ENCODE peak calls at places on chromosomes 11 and 22, in four cellular contexts. S is HCT116, Q is fibroblast of the aortic adventitia, W is Peyer's patch. E is an unnamed sample.

GRCh38 chr11:14308114-14308896 is 50.7 kb downstream of the RRAS2 start:
- DNase-seq in S (peak), Q (peak), W (no peak), E (no peak)

GRCh38 chr22:38715852-38716251 is 10.1 kb downstream of the GTPBP1 start:
- DNase-seq in S (no peak), Q (no peak), W (no peak), E (no peak)

GRCh38 chr11:116357769-116358544 is 414.8 kb downstream of the BUD13 start:
- DNase-seq in S (peak), Q (no peak), W (no peak), E (no peak)

GRCh38 chr22:24969588-24970301 is 17.2 kb downstream of the KIAA1671 start:
- DNase-seq in S (peak), Q (peak), W (no peak), E (no peak)

GRCh38 chr22:26285632-26286031 is 116.4 kb downstream of the SEZ6L start:
- DNase-seq in W (no peak), Q (no peak), S (no peak), E (no peak)

GRCh38 chr11:44934110-44934509 is 16.6 kb downstream of the TP53I11 start:
- DNase-seq in W (no peak), S (no peak), Q (no peak), E (no peak)

GRCh38 chr22:28019881-28020861 is 101.1 kb upstream of the PITPNB start:
- DNase-seq in S (peak), W (peak), Q (peak), E (peak)

GRCh38 chr11:2731285-2732125 is 31.7 kb upstream of the KCNQ1OT1 start:
- DNase-seq in W (no peak), S (no peak), Q (no peak), E (no peak)

GRCh38 chr11:3123761-3124733 is 41.1 kb downstream of the OSBPL5 start:
- DNase-seq in Q (peak), S (peak), W (peak), E (no peak)

GRCh38 chr22:29167032-29167911 is 38.4 kb upstream of the EMID1 start:
- DNase-seq in Q (no peak), S (no peak), W (peak), E (peak)

GRCh38 chr22:50599816-50600454 is 658 bp upstream of the MAPK8IP2 start:
- DNase-seq in W (no peak), Q (peak), S (no peak), E (peak)

GRCh38 chr11:17526326-17526725 is 17.9 kb downstream of the USH1C start:
- DNase-seq in S (no peak), Q (no peak), W (no peak), E (no peak)

GRCh38 chr22:20634560-20635226 is 127.3 kb downstream of the MED15 start:
- DNase-seq in Q (no peak), S (no peak), W (no peak), E (no peak)

GRCh38 chr11:44556735-44557409 is 8.6 kb upstream of the CD82 start:
- DNase-seq in Q (peak), S (peak), W (peak), E (peak)

GRCh38 chr11:45805305-45806071 is 539 bp downstream of the SLC35C1 start:
- DNase-seq in Q (peak), S (no peak), W (no peak), E (no peak)

GRCh38 chr11:96293583-96293982 is 49.4 kb downstream of the MAML2 start:
- DNase-seq in Q (peak), W (no peak), S (no peak), E (no peak)

GRCh38 chr11:126917531-126918204 is 82.9 kb downstream of the KIRREL3 start:
- DNase-seq in S (no peak), W (no peak), Q (peak), E (no peak)

GRCh38 chr11:101612481-101612880 is 28.7 kb upstream of the TRPC6 start:
- DNase-seq in Q (no peak), S (no peak), W (no peak), E (no peak)

GRCh38 chr11:27242591-27242990 is 120.4 kb downstream of the CCDC34 start:
- DNase-seq in S (no peak), W (no peak), Q (peak), E (no peak)

GRCh38 chr11:42085736-42086135 is 626.3 kb upstream of the LRRC4C start:
- DNase-seq in Q (no peak), W (no peak), S (no peak), E (no peak)

GRCh38 chr11:134047586-134047999 is 21.3 kb upstream of the JAM3 start:
- DNase-seq in Q (peak), W (no peak), S (no peak), E (no peak)

GRCh38 chr11:92511522-92512203 is 287.0 kb downstream of the FAT3 start:
- DNase-seq in S (no peak), Q (no peak), W (no peak), E (no peak)

GRCh38 chr11:35515224-35515623 is 10.2 kb downstream of the PAMR1 start:
- DNase-seq in Q (peak), W (no peak), S (no peak), E (no peak)

GRCh38 chr11:19080579-19080993 is 20.1 kb upstream of the MRGPRX2 start:
- DNase-seq in S (no peak), W (no peak), Q (peak), E (no peak)

GRCh38 chr11:62831520-62832345 is at the start of gene STX5:
- DNase-seq in S (peak), W (peak), Q (peak), E (peak)

GRCh38 chr11:128310005-128310404 is 277.4 kb downstream of the ETS1 start:
- DNase-seq in W (no peak), S (no peak), Q (no peak), E (no peak)

GRCh38 chr11:1484061-1484671 is 2.4 kb downstream of the MOB2 start:
- DNase-seq in W (no peak), S (no peak), Q (no peak), E (no peak)

GRCh38 chr22:38878001-38878400 is 6.0 kb upstream of the CBX6 start:
- DNase-seq in W (no peak), Q (no peak), S (no peak), E (no peak)

GRCh38 chr11:31784645-31785044 is 26.5 kb downstream of the PAX6 start:
- DNase-seq in W (no peak), S (no peak), Q (no peak), E (no peak)

GRCh38 chr11:114174712-114175495 is 115.4 kb downstream of the ZBTB16 start:
- DNase-seq in Q (no peak), W (no peak), S (no peak), E (no peak)

GRCh38 chr11:12248330-12248729 is 129.0 kb upstream of the PARVA start:
- DNase-seq in S (no peak), Q (peak), W (no peak), E (no peak)

GRCh38 chr11:73152861-73153483 is 10.9 kb upstream of the FCHSD2 start:
- DNase-seq in S (no peak), W (peak), Q (no peak), E (no peak)

GRCh38 chr11:116278076-116278475 is 494.7 kb downstream of the BUD13 start:
- DNase-seq in W (no peak), Q (no peak), S (no peak), E (no peak)

GRCh38 chr11:132032555-132032954 is 662.1 kb downstream of the NTM start:
- DNase-seq in Q (peak), S (no peak), W (no peak), E (no peak)

GRCh38 chr11:88594274-88594950 is 256.9 kb upstream of the CTSC start:
- DNase-seq in S (no peak), W (no peak), Q (no peak), E (no peak)

DNA sequence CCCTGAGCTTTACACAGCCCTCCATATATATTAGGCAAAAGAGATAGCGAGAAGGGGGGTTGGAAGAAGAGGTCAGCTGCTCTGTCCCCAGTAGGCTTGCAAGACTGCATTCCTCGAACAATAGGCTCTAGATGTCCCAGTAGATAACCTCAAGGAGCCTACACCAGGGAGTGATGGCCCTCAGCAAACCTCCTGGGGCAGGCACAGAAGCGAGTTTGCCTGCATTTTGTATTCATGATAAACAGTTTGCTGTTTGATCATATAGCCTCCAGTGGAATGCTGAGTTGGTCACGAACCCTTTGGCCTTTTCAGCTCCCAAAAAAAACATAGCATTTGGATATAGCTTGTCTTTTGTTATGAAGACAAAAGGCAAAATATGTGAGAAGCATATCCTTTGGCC is 95.1 kb upstream of the GRAMD1B start:
- DNase-seq in S (no peak), Q (no peak), W (no peak), E (no peak)
- TF ChIP-seq CTCF in S (no peak), Q (no peak), W (no peak), E (no peak)

GRCh38 chr11:70472240-70472639 is 73.9 kb downstream of the CTTN start:
- DNase-seq in W (no peak), Q (no peak), S (no peak), E (no peak)

GRCh38 chr11:70470127-70470526 is 71.8 kb downstream of the CTTN start:
- DNase-seq in Q (peak), W (no peak), S (no peak), E (no peak)

GRCh38 chr11:70473186-70473872 is 75.0 kb downstream of the CTTN start:
- DNase-seq in W (no peak), Q (no peak), S (no peak), E (no peak)

GRCh38 chr11:70468256-70469230 is 70.2 kb downstream of the CTTN start:
- DNase-seq in Q (peak), W (no peak), S (no peak), E (no peak)

GRCh38 chr11:70471254-70471653 is 72.9 kb downstream of the CTTN start:
- DNase-seq in Q (peak), W (no peak), S (peak), E (no peak)
- TF ChIP-seq CTCF in Q (peak), W (no peak), S (peak), E (no peak)

GRCh38 chr11:99795999-99796398 is 775.2 kb downstream of the CNTN5 start:
- DNase-seq in W (no peak), S (no peak), Q (no peak), E (no peak)

GRCh38 chr11:99791354-99791753 is 770.6 kb downstream of the CNTN5 start:
- DNase-seq in S (no peak), Q (no peak), W (no peak), E (no peak)
- TF ChIP-seq CTCF in S (no peak), Q (no peak), W (no peak), E (no peak)

GRCh38 chr22:19590696-19591095 is 66.5 kb upstream of the CLDN5 start:
- DNase-seq in S (no peak), Q (no peak), W (no peak), E (no peak)
- TF ChIP-seq CTCF in S (no peak), Q (no peak), W (no peak), E (no peak)

GRCh38 chr11:68843703-68844312 is 2.1 kb upstream of the CPT1A start:
- DNase-seq in S (peak), Q (no peak), W (peak), E (peak)
- TF ChIP-seq CTCF in S (peak), Q (no peak), W (peak), E (peak)

GRCh38 chr22:41367039-41367679 is 14.6 kb upstream of the TEF start:
- DNase-seq in S (peak), W (peak), Q (peak), E (no peak)
- TF ChIP-seq CTCF in S (no peak), W (peak), Q (peak), E (no peak)

DNA sequence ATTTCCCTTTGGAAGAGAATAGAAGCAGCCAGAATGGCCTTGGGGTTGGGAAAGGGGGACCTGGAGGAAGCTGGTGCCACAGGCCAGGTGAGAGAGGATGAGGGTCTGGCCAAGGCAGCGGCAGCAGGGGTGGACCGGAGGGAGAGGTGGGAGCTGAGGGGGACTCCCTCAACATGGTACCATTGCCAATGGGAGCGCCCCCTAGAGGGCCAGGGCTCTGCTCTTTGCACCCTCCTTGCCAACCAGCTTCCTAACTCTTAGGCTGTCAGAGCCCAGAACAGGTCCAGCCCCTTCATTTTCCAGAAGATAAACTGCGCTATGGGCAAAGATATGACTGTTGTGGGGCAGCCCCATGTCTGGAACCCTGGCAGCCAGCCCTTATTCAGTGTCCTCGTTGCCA is 185.0 kb downstream of the GRIK4 start:
- DNase-seq in W (no peak), S (no peak), Q (no peak), E (no peak)
- TF ChIP-seq CTCF in W (no peak), S (no peak), Q (no peak), E (no peak)

GRCh38 chr11:65186701-65187100 is 5.0 kb downstream of the CAPN1 start:
- DNase-seq in W (no peak), Q (no peak), S (no peak), E (no peak)

GRCh38 chr11:65187146-65187675 is 5.5 kb downstream of the CAPN1 start:
- DNase-seq in Q (no peak), W (no peak), S (no peak), E (peak)

GRCh38 chr11:65185166-65185565 is 3.4 kb downstream of the CAPN1 start:
- DNase-seq in W (peak), Q (no peak), S (no peak), E (no peak)

GRCh38 chr11:65184146-65184545 is 2.4 kb downstream of the CAPN1 start:
- DNase-seq in W (no peak), Q (no peak), S (no peak), E (no peak)

GRCh38 chr11:65185869-65186341 is 4.2 kb downstream of the CAPN1 start:
- DNase-seq in W (no peak), S (no peak), Q (no peak), E (no peak)
- TF ChIP-seq CTCF in W (no peak), S (no peak), Q (no peak), E (no peak)

DNA sequence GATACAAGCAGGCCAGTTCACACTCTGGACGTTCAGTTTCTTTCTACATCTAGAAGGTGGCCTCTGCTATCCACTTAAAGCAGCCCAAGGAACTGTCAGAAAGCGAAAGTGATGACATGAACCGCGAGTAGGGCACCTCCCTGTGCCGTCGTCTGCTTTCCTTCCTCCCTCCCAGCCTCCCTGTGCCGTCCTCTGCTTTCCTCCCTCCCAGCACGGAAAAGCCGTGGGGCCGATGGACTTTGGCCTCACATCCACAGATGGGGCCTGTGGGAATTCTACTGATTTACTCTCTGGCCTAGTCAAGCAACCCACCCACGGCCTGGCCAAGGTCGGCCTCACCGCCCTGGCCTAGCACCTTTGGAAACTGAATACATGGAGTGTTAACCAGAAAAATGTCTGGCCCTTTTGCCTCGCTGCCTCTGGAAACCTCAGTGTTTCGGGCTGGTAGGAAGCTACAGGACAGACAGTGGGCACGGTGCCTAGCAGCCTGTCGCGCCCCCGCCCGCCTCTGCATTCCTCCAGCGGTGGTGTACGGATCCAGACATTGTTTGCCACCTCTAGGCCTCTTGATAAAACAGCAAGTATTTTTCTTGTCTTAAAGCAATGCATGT is 14.2 kb downstream of the PEX26 start:
- DNase-seq in S (no peak), W (peak), Q (peak), E (peak)
- TF ChIP-seq CTCF in S (no peak), W (peak), Q (peak), E (no peak)

E was measured in CD4-positive, alpha-beta T cell.